ENCODE peak calls at places on chromosome 7, in six cellular contexts. V is AG09309, L is hepatic stellate cell, N is NAMALWA, C is progenitor cell of endocrine pancreas, K is iPS DF 19.7. E is an unnamed sample.

GRCh38 chr7:134134004-134134403 is 6.9 kb downstream of the LRGUK start:
- DNase-seq in V (no peak), L (no peak), N (no peak), C (no peak), K (no peak), E (no peak)

GRCh38 chr7:118104812-118105441 is 79.0 kb upstream of the LSM8 start:
- DNase-seq in V (no peak), L (no peak), N (peak; percentile 50), C (no peak), K (no peak), E (no peak)

GRCh38 chr7:131747625-131748024 is 191.2 kb upstream of the PODXL start:
- DNase-seq in V (no peak), L (no peak), N (no peak), C (no peak), K (peak; percentile 70), E (no peak)

GRCh38 chr7:85162743-85163142 is 24.1 kb downstream of the SEMA3D start:
- DNase-seq in V (no peak), L (no peak), N (no peak), C (no peak), K (no peak), E (no peak)

GRCh38 chr7:119703895-119704294 is 569.1 kb upstream of the KCND2 start:
- DNase-seq in V (no peak), L (no peak), N (no peak), C (no peak), K (no peak), E (no peak)

GRCh38 chr7:131501422-131501821 is 55.0 kb downstream of the PODXL start:
- DNase-seq in V (peak; percentile 52), L (no peak), N (peak; percentile 34), C (no peak), K (no peak), E (peak; percentile 48)

GRCh38 chr7:152752513-152752912 is 7.0 kb upstream of the ACTR3B start:
- DNase-seq in V (no peak), L (no peak), N (no peak), C (no peak), K (no peak), E (no peak)

GRCh38 chr7:98354511-98355249 is 46.2 kb downstream of the BAIAP2L1 start:
- DNase-seq in V (no peak), L (peak; percentile 78), N (no peak), C (no peak), K (no peak), E (peak; percentile 75)

GRCh38 chr7:90474284-90475210 is 5.1 kb downstream of the PTTG1IP2 start:
- DNase-seq in V (peak; percentile 67), L (no peak), N (no peak), C (no peak), K (no peak), E (peak; percentile 11)

GRCh38 chr7:68622500-68622899 is 975.8 kb upstream of the AUTS2 start:
- DNase-seq in V (no peak), L (no peak), N (no peak), C (no peak), K (no peak), E (no peak)

GRCh38 chr7:47893238-47893637 is 55.0 kb downstream of the PKD1L1 start:
- DNase-seq in V (no peak), L (no peak), N (peak; percentile 27), C (peak; percentile 20), K (no peak), E (no peak)

GRCh38 chr7:121634356-121634755 is 238.2 kb upstream of the FAM3C start:
- DNase-seq in V (no peak), L (no peak), N (no peak), C (no peak), K (no peak), E (no peak)

GRCh38 chr7:3294432-3295100 is 6.5 kb upstream of the SDK1 start:
- DNase-seq in V (no peak), L (no peak), N (no peak), C (no peak), K (no peak), E (no peak)

GRCh38 chr7:151245360-151246160 is 2.9 kb downstream of the SMARCD3 start:
- DNase-seq in V (no peak), L (peak; percentile 89), N (peak; percentile 90), C (peak; percentile 63), K (no peak), E (peak; percentile 89)

GRCh38 chr7:142194201-142194600 is 63.7 kb downstream of the PRSS58 start:
- DNase-seq in V (no peak), L (no peak), N (no peak), C (no peak), K (no peak), E (no peak)

GRCh38 chr7:24820730-24821044 is 63.4 kb upstream of the GSDME start:
- DNase-seq in V (peak; percentile 66), L (peak; percentile 37), N (no peak), C (no peak), K (no peak), E (peak; percentile 54)

GRCh38 chr7:98867271-98867701 is 2.5 kb downstream of the TMEM130 start:
- DNase-seq in V (no peak), L (peak; percentile 75), N (no peak), C (no peak), K (no peak), E (no peak)

GRCh38 chr7:117637937-117638336 is 158.1 kb downstream of the CFTR start:
- DNase-seq in V (no peak), L (no peak), N (no peak), C (no peak), K (no peak), E (no peak)

GRCh38 chr7:66150471-66150870 is 35.8 kb downstream of the CRCP start:
- DNase-seq in V (peak; percentile 59), L (peak; percentile 50), N (no peak), C (no peak), K (no peak), E (peak; percentile 52)

GRCh38 chr7:23065974-23066373 is 39.6 kb upstream of the KLHL7 start:
- DNase-seq in V (peak; percentile 31), L (no peak), N (no peak), C (no peak), K (no peak), E (peak; percentile 14)

GRCh38 chr7:42886129-42886528 is 25.7 kb downstream of the C7orf25 start:
- DNase-seq in V (no peak), L (no peak), N (peak; percentile 43), C (no peak), K (no peak), E (no peak)

GRCh38 chr7:30841801-30842541 is 69.7 kb upstream of the AQP1 start:
- DNase-seq in V (no peak), L (no peak), N (no peak), C (no peak), K (no peak), E (no peak)

GRCh38 chr7:48366096-48366495 is 194.8 kb downstream of the ABCA13 start:
- DNase-seq in V (no peak), L (no peak), N (no peak), C (no peak), K (no peak), E (no peak)

GRCh38 chr7:45709168-45710034 is 135.2 kb downstream of the ADCY1 start:
- DNase-seq in V (no peak), L (peak; percentile 82), N (no peak), C (no peak), K (no peak), E (peak; percentile 77)

GRCh38 chr7:32150039-32150438 is 79.8 kb upstream of the PDE1C start:
- DNase-seq in V (no peak), L (no peak), N (no peak), C (no peak), K (no peak), E (no peak)

GRCh38 chr7:140195859-140196258 is 19.1 kb upstream of the KDM7A start:
- DNase-seq in V (no peak), L (no peak), N (no peak), C (no peak), K (no peak), E (no peak)